ENCODE peak calls at places on chromosomes 16 and 17, in eight cellular contexts. Q is astrocyte of the cerebellum; M is CD4-positive, CD25-positive, alpha-beta regulatory T cell; H is non-pigmented ciliary epithelial cell; V is GM13976; J is stimulated activated CD8-positive, alpha-beta memory T cell treated with anti-CD3 and anti-CD28 coated beads, Interleukin-2, amount 100 ng/mL, for 1 hour; C is T47D; D is lower leg skin. Y is an unnamed sample.

GRCh38 chr16:11792404-11793260 is 4.4 kb downstream of the ZC3H7A start:
- DNase-seq in H (no peak), V (no peak), M (peak; percentile 55), Q (no peak), C (no peak), D (no peak), J (no peak), Y (peak; percentile 59)

GRCh38 chr16:1743376-1744337 is 27.7 kb downstream of the NME3 start:
- DNase-seq in M (no peak), Q (no peak), J (no peak), D (no peak), H (no peak), C (no peak), V (no peak), Y (no peak)

GRCh38 chr16:67530013-67530939 is 1.6 kb downstream of the RIPOR1 start:
- DNase-seq in D (peak; percentile 47), M (no peak), C (no peak), H (no peak), V (peak; percentile 79), J (no peak), Q (no peak), Y (peak; percentile 67)

GRCh38 chr16:20865420-20866126 is 34.6 kb downstream of the DCUN1D3 start:
- DNase-seq in Q (no peak), H (no peak), D (no peak), V (peak; percentile 73), M (peak; percentile 52), C (no peak), J (no peak), Y (no peak)

GRCh38 chr16:2949705-2950399 is 14.2 kb upstream of the KREMEN2 start:
- DNase-seq in V (no peak), M (no peak), D (no peak), J (no peak), Q (no peak), H (no peak), C (no peak), Y (no peak)

GRCh38 chr16:78460428-78460827 is 361.0 kb downstream of the WWOX start:
- DNase-seq in Q (no peak), V (no peak), D (no peak), H (no peak), M (no peak), C (no peak), J (no peak), Y (no peak)

GRCh38 chr17:32609085-32609484 is 122.3 kb downstream of the CDK5R1 start:
- DNase-seq in Q (no peak), M (peak; percentile 76), C (peak; percentile 46), J (peak; percentile 39), D (no peak), V (peak; percentile 63), H (no peak), Y (peak; percentile 36)

GRCh38 chr17:15361151-15361550 is 19.8 kb upstream of the TEKT3 start:
- DNase-seq in V (no peak), M (no peak), D (no peak), J (no peak), Q (no peak), H (no peak), C (no peak), Y (no peak)

GRCh38 chr16:56824335-56824734 is 40.7 kb upstream of the SLC12A3 start:
- DNase-seq in J (no peak), M (no peak), D (no peak), Q (no peak), C (no peak), V (no peak), H (no peak), Y (peak; percentile 38)

GRCh38 chr16:87581867-87582220 is 20.5 kb upstream of the JPH3 start:
- DNase-seq in M (no peak), C (no peak), V (no peak), Q (peak; percentile 84), J (no peak), D (peak; percentile 88), H (peak; percentile 89), Y (peak; percentile 68)

GRCh38 chr17:1865252-1866037 is 35.6 kb downstream of the RPA1 start:
- DNase-seq in C (peak; percentile 19), M (peak; percentile 77), H (no peak), Q (no peak), D (no peak), J (no peak), V (peak; percentile 63), Y (no peak)

GRCh38 chr17:15340966-15341365 is 431 bp downstream of the TEKT3 start:
- DNase-seq in C (no peak), V (no peak), Q (no peak), M (no peak), J (no peak), D (no peak), H (no peak), Y (no peak)

GRCh38 chr17:44444735-44445105 is 55.3 kb upstream of the ITGA2B start:
- DNase-seq in J (no peak), V (no peak), D (no peak), M (peak; percentile 12), C (no peak), H (peak; percentile 73), Q (peak; percentile 68), Y (no peak)

GRCh38 chr16:57138281-57138935 is 46.0 kb downstream of the CPNE2 start:
- DNase-seq in M (no peak), D (no peak), V (no peak), H (no peak), Q (no peak), J (no peak), C (no peak), Y (no peak)

GRCh38 chr16:89269805-89270665 is 52.5 kb downstream of the ZNF778 start:
- DNase-seq in Q (no peak), M (no peak), D (no peak), J (no peak), V (no peak), H (no peak), C (no peak), Y (no peak)

GRCh38 chr16:12092347-12092882 is 115.9 kb downstream of the SNX29 start:
- DNase-seq in C (no peak), Q (peak; percentile 97), M (no peak), D (no peak), J (no peak), V (no peak), H (no peak), Y (peak; percentile 55)

GRCh38 chr16:10497132-10498088 is 83.0 kb downstream of the EMP2 start:
- DNase-seq in H (no peak), M (peak; percentile 31), V (no peak), D (no peak), Q (no peak), J (no peak), C (no peak), Y (no peak)

GRCh38 chr16:89729863-89730574 is 8.7 kb downstream of the ZNF276 start:
- DNase-seq in H (no peak), C (no peak), D (no peak), V (no peak), J (no peak), M (no peak), Q (no peak), Y (no peak)

GRCh38 chr17:81518785-81519283 is 6.2 kb upstream of the ACTG1 start:
- DNase-seq in V (peak; percentile 72), Q (no peak), J (no peak), H (no peak), C (peak; percentile 83), M (no peak), D (no peak), Y (peak; percentile 71)

GRCh38 chr17:27882162-27882840 is 10.9 kb downstream of the LYRM9 start:
- DNase-seq in C (no peak), M (no peak), Q (no peak), J (no peak), D (no peak), V (no peak), H (no peak), Y (no peak)

GRCh38 chr17:27559996-27560481 is 70.9 kb upstream of the LGALS9 start:
- DNase-seq in Q (peak; percentile 81), C (no peak), H (no peak), J (no peak), V (no peak), M (no peak), D (peak; percentile 39), Y (peak; percentile 54)

GRCh38 chr16:55478827-55479559 is at the start of gene MMP2:
- DNase-seq in D (peak; percentile 60), V (no peak), J (no peak), Q (peak; percentile 49), M (no peak), H (no peak), C (no peak), Y (peak; percentile 47)

GRCh38 chr16:78925071-78925714 is 675.3 kb downstream of the MAF start:
- DNase-seq in H (no peak), V (peak; percentile 20), J (no peak), D (no peak), C (peak; percentile 11), Q (no peak), M (peak; percentile 31), Y (no peak)

GRCh38 chr16:69772560-69773254 is 10.6 kb downstream of the WWP2 start:
- DNase-seq in H (no peak), M (no peak), C (no peak), Q (no peak), D (no peak), V (no peak), J (no peak), Y (no peak)

Y was measured in lung.